ENCODE peak calls at places on chromosomes 6 and 20, in six cellular contexts. One of them, this sample, is unnamed.

GRCh38 chr6:12363651-12364381 is 73.7 kb downstream of the EDN1 start:
- DNase-seq in K562: no peak
- DNase-seq in GM12878: peak; percentile 95
- DNase-seq in HCT116: no peak
- DNase-seq in SK-N-SH: no peak
- DNase-seq in HepG2: peak; percentile 52
- DNase-seq in this sample: no peak

GRCh38 chr6:130457605-130458004 is 91.8 kb downstream of the TMEM200A start:
- DNase-seq in K562: no peak
- DNase-seq in GM12878: no peak
- DNase-seq in HCT116: no peak
- DNase-seq in SK-N-SH: no peak
- DNase-seq in HepG2: no peak
- DNase-seq in this sample: no peak

GRCh38 chr6:27553123-27553904 is 80.4 kb upstream of the ZNF184 start:
- DNase-seq in K562: peak; percentile 69
- DNase-seq in GM12878: peak; percentile 82
- DNase-seq in HCT116: no peak
- DNase-seq in SK-N-SH: no peak
- DNase-seq in HepG2: peak; percentile 76
- DNase-seq in this sample: no peak

GRCh38 chr6:4953440-4953839 is 50.4 kb downstream of the RPP40 start:
- DNase-seq in K562: no peak
- DNase-seq in GM12878: no peak
- DNase-seq in HCT116: no peak
- DNase-seq in SK-N-SH: no peak
- DNase-seq in HepG2: no peak
- DNase-seq in this sample: no peak

GRCh38 chr20:24914388-24915241 is 34.5 kb upstream of the CST7 start:
- DNase-seq in K562: no peak
- DNase-seq in GM12878: no peak
- DNase-seq in HCT116: no peak
- DNase-seq in SK-N-SH: no peak
- DNase-seq in HepG2: no peak
- DNase-seq in this sample: no peak

GRCh38 chr20:24964518-24964838 is 15.4 kb downstream of the CST7 start:
- DNase-seq in K562: no peak
- DNase-seq in GM12878: no peak
- DNase-seq in HCT116: no peak
- DNase-seq in SK-N-SH: no peak
- DNase-seq in HepG2: no peak
- DNase-seq in this sample: no peak

GRCh38 chr6:38025431-38025830 is 205.9 kb downstream of the ZFAND3 start:
- DNase-seq in K562: no peak
- DNase-seq in GM12878: no peak
- DNase-seq in HCT116: no peak
- DNase-seq in SK-N-SH: no peak
- DNase-seq in HepG2: no peak
- DNase-seq in this sample: no peak

GRCh38 chr6:26660096-26660425 is 515 bp upstream of the ZNF322 start:
- DNase-seq in K562: peak; percentile 54
- DNase-seq in GM12878: no peak
- DNase-seq in HCT116: no peak
- DNase-seq in SK-N-SH: no peak
- DNase-seq in HepG2: peak; percentile 27
- DNase-seq in this sample: no peak

GRCh38 chr20:4053516-4053919 is 38.2 kb upstream of the RNF24 start:
- DNase-seq in K562: no peak
- DNase-seq in GM12878: no peak
- DNase-seq in HCT116: no peak
- DNase-seq in SK-N-SH: no peak
- DNase-seq in HepG2: no peak
- DNase-seq in this sample: no peak

GRCh38 chr6:7747901-7748504 is 22.1 kb downstream of the BMP6 start:
- DNase-seq in K562: no peak
- DNase-seq in GM12878: no peak
- DNase-seq in HCT116: no peak
- DNase-seq in SK-N-SH: no peak
- DNase-seq in HepG2: no peak
- DNase-seq in this sample: no peak

GRCh38 chr6:7747433-7747832 is 21.5 kb downstream of the BMP6 start:
- DNase-seq in K562: no peak
- DNase-seq in GM12878: no peak
- DNase-seq in HCT116: no peak
- DNase-seq in SK-N-SH: no peak
- DNase-seq in HepG2: no peak
- DNase-seq in this sample: no peak

GRCh38 chr6:7750183-7750582 is 24.3 kb downstream of the BMP6 start:
- DNase-seq in K562: no peak
- DNase-seq in GM12878: no peak
- DNase-seq in HCT116: no peak
- DNase-seq in SK-N-SH: no peak
- DNase-seq in HepG2: no peak
- DNase-seq in this sample: no peak

GRCh38 chr6:7747016-7747415 is 21.1 kb downstream of the BMP6 start:
- DNase-seq in K562: no peak
- DNase-seq in GM12878: no peak
- DNase-seq in HCT116: no peak
- DNase-seq in SK-N-SH: no peak
- DNase-seq in HepG2: no peak
- DNase-seq in this sample: no peak

DNA sequence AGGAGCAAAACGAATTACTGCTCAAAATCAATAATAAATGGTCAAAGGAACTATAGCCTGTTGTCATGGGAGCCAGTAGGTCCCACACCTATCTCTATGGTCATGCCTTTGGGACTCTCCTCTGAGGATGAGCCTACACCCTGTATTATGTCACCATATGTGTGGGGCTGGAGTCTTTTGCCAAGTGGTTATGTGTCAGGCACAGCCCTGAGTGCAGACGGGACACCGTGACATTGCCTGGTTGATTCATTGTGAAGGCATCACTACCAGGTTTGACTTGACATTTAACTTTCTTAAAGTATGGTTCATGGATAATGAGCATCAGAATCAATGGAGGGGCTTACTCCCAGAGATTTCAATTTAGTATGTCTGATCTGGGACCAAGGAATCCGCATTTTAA is 23.6 kb downstream of the BMP6 start:
- DNase-seq in K562: no peak
- DNase-seq in GM12878: no peak
- DNase-seq in HCT116: no peak
- DNase-seq in SK-N-SH: no peak
- DNase-seq in HepG2: no peak
- DNase-seq in this sample: no peak
- TF ChIP-seq JUND in K562: no peak
- TF ChIP-seq JUND in GM12878: no peak
- TF ChIP-seq JUND in HCT116: no peak
- TF ChIP-seq JUND in SK-N-SH: no peak
- TF ChIP-seq JUND in HepG2: no peak
- TF ChIP-seq JUND in this sample: no peak

GRCh38 chr6:85580878-85581267 is 12.8 kb downstream of the SNX14 start:
- DNase-seq in K562: peak; percentile 41
- DNase-seq in GM12878: no peak
- DNase-seq in HCT116: no peak
- DNase-seq in SK-N-SH: no peak
- DNase-seq in HepG2: peak; percentile 54
- DNase-seq in this sample: no peak
- TF ChIP-seq JUND in K562: peak; percentile 41
- TF ChIP-seq JUND in GM12878: no peak
- TF ChIP-seq JUND in HCT116: no peak
- TF ChIP-seq JUND in SK-N-SH: no peak
- TF ChIP-seq JUND in HepG2: no peak
- TF ChIP-seq JUND in this sample: no peak

GRCh38 chr6:367891-368630 is 23.5 kb upstream of the IRF4 start:
- DNase-seq in K562: no peak
- DNase-seq in GM12878: no peak
- DNase-seq in HCT116: no peak
- DNase-seq in SK-N-SH: no peak
- DNase-seq in HepG2: no peak
- DNase-seq in this sample: no peak
- TF ChIP-seq JUND in K562: no peak
- TF ChIP-seq JUND in GM12878: no peak
- TF ChIP-seq JUND in HCT116: no peak
- TF ChIP-seq JUND in SK-N-SH: no peak
- TF ChIP-seq JUND in HepG2: no peak
- TF ChIP-seq JUND in this sample: no peak

DNA sequence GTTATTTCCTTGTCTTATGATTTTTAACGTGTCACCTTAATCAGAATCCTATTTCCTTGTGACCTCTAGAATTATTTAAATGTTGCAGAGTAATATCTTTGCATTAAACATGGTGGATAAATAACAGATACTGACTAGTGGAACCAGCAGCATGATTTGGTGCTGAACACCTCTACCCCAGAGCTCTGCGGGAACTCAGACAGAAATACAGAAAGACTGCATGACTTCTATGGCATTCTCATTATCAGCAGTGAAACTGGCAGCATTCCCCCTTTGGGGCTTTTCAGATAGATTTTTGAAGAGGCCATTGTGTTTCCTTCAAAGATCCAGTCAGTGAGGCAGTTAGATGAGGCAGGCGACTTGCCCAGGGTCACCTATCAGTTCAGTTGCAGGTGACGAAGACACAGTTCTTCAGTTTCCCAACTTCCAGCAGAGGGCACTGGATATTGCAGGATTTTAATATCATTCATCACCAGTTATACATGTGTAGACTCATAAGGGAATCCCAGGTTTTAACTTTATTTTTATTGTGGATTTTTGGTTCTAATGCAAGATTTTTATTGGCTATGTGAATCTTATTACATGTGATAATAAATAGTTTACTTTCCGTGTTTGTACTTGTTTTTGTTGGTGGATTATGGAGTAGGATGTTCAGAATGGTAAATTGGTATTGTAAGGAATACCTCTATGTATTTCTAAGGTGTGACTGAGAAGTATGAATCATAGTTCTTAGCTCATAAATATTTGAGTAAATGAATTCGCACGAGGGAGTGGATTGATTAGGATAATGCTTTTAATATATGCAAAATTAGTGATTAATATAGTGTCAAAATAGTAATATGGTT is 81.3 kb downstream of the AFDN start:
- DNase-seq in K562: no peak
- DNase-seq in GM12878: no peak
- DNase-seq in HCT116: peak; percentile 18
- DNase-seq in SK-N-SH: peak; percentile 28
- DNase-seq in HepG2: peak; percentile 51
- DNase-seq in this sample: no peak
- TF ChIP-seq JUND in K562: no peak
- TF ChIP-seq JUND in GM12878: no peak
- TF ChIP-seq JUND in HCT116: no peak
- TF ChIP-seq JUND in SK-N-SH: no peak
- TF ChIP-seq JUND in HepG2: no peak
- TF ChIP-seq JUND in this sample: no peak

GRCh38 chr20:56359212-56360132 is 698 bp downstream of the FAM210B start:
- DNase-seq in K562: no peak
- DNase-seq in GM12878: no peak
- DNase-seq in HCT116: no peak
- DNase-seq in SK-N-SH: peak; percentile 65
- DNase-seq in HepG2: peak; percentile 79
- DNase-seq in this sample: peak; percentile 65
- TF ChIP-seq JUND in K562: no peak
- TF ChIP-seq JUND in GM12878: no peak
- TF ChIP-seq JUND in HCT116: no peak
- TF ChIP-seq JUND in SK-N-SH: no peak
- TF ChIP-seq JUND in HepG2: no peak
- TF ChIP-seq JUND in this sample: no peak

GRCh38 chr20:56411759-56412472 is at the start of gene CASS4:
- DNase-seq in K562: peak; percentile 81
- DNase-seq in GM12878: no peak
- DNase-seq in HCT116: no peak
- DNase-seq in SK-N-SH: no peak
- DNase-seq in HepG2: peak; percentile 68
- DNase-seq in this sample: no peak
- TF ChIP-seq JUND in K562: peak; percentile 80
- TF ChIP-seq JUND in GM12878: no peak
- TF ChIP-seq JUND in HCT116: no peak
- TF ChIP-seq JUND in SK-N-SH: no peak
- TF ChIP-seq JUND in HepG2: no peak
- TF ChIP-seq JUND in this sample: no peak

GRCh38 chr6:36204068-36204753 is 7.7 kb downstream of the BRPF3 start:
- DNase-seq in K562: no peak
- DNase-seq in GM12878: peak; percentile 27
- DNase-seq in HCT116: no peak
- DNase-seq in SK-N-SH: no peak
- DNase-seq in HepG2: no peak
- DNase-seq in this sample: no peak

GRCh38 chr6:36200154-36200891 is 3.8 kb downstream of the BRPF3 start:
- DNase-seq in K562: no peak
- DNase-seq in GM12878: no peak
- DNase-seq in HCT116: no peak
- DNase-seq in SK-N-SH: no peak
- DNase-seq in HepG2: no peak
- DNase-seq in this sample: no peak

GRCh38 chr6:36200998-36201596 is 4.6 kb downstream of the BRPF3 start:
- DNase-seq in K562: no peak
- DNase-seq in GM12878: no peak
- DNase-seq in HCT116: no peak
- DNase-seq in SK-N-SH: no peak
- DNase-seq in HepG2: no peak
- DNase-seq in this sample: no peak

GRCh38 chr6:36202101-36202500 is 5.6 kb downstream of the BRPF3 start:
- DNase-seq in K562: no peak
- DNase-seq in GM12878: no peak
- DNase-seq in HCT116: no peak
- DNase-seq in SK-N-SH: no peak
- DNase-seq in HepG2: no peak
- DNase-seq in this sample: no peak

GRCh38 chr6:36201612-36202011 is 5.1 kb downstream of the BRPF3 start:
- DNase-seq in K562: no peak
- DNase-seq in GM12878: no peak
- DNase-seq in HCT116: no peak
- DNase-seq in SK-N-SH: no peak
- DNase-seq in HepG2: no peak
- DNase-seq in this sample: no peak
- TF ChIP-seq JUND in K562: no peak
- TF ChIP-seq JUND in GM12878: no peak
- TF ChIP-seq JUND in HCT116: no peak
- TF ChIP-seq JUND in SK-N-SH: no peak
- TF ChIP-seq JUND in HepG2: no peak
- TF ChIP-seq JUND in this sample: no peak

DNA sequence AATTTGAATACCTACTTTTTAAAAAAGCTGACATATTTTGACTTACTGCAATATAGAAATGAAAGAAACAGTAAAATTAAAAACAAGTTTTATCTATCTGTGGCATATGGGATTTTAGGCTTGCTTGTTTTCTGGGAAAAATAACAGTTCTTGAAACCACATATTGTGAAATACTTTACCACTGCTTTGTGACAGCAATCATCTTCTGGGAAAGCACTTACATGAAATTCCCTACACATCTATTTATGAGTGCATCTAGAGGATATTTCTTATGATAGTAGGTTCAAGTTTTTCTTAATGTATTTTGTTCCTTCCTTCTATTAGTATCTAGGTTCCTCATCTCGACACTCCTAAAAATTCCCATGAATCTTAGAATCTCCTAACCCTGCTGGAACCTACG is 75.2 kb downstream of the STXBP5 start:
- DNase-seq in K562: no peak
- DNase-seq in GM12878: no peak
- DNase-seq in HCT116: no peak
- DNase-seq in SK-N-SH: no peak
- DNase-seq in HepG2: no peak
- DNase-seq in this sample: no peak
- TF ChIP-seq JUND in K562: no peak
- TF ChIP-seq JUND in GM12878: no peak
- TF ChIP-seq JUND in HCT116: no peak
- TF ChIP-seq JUND in SK-N-SH: no peak
- TF ChIP-seq JUND in HepG2: no peak
- TF ChIP-seq JUND in this sample: no peak

This sample was measured in T47D.